ENCODE peak calls at places on chromosomes 4 and X, in ten cellular contexts. C, T, J, D, R, Y, W, H, E and K are unnamed samples.
A peak's percentile ranks its signal among the peaks of the same experiment; 100 is the strongest.

GRCh38 chrX:27555514-27555913 is 34.6 kb upstream of the DCAF8L2 start:
- DNase-seq in C (no peak), T (peak; percentile 9), J (no peak), D (peak; percentile 0), R (no peak), Y (peak; percentile 5), W (no peak), H (no peak), E (no peak), K (no peak)

GRCh38 chr4:79338148-79338547 is 12.3 kb upstream of the NAA11 start:
- DNase-seq in C (no peak), T (no peak), J (no peak), D (no peak), R (no peak), Y (no peak), W (no peak), H (no peak), E (no peak), K (no peak)

GRCh38 chr4:44544158-44544557 is 95.5 kb upstream of the KCTD8 start:
- DNase-seq in C (no peak), T (no peak), J (no peak), D (no peak), R (no peak), Y (no peak), W (no peak), H (no peak), E (no peak), K (no peak)

GRCh38 chr4:123415977-123416376 is 19.4 kb downstream of the SPRY1 start:
- DNase-seq in C (no peak), T (no peak), J (no peak), D (peak; percentile 76), R (peak; percentile 52), Y (no peak), W (no peak), H (peak; percentile 61), E (no peak), K (no peak)

GRCh38 chr4:154073107-154073817 is 284.4 kb upstream of the SFRP2 start:
- DNase-seq in C (no peak), T (no peak), J (no peak), D (peak; percentile 89), R (peak; percentile 76), Y (no peak), W (no peak), H (no peak), E (no peak), K (no peak)

GRCh38 chr4:137707626-137708025 is 175.3 kb upstream of the PCDH18 start:
- DNase-seq in C (no peak), T (no peak), J (no peak), D (peak; percentile 29), R (peak; percentile 30), Y (no peak), W (no peak), H (no peak), E (no peak), K (no peak)

GRCh38 chr4:5456296-5456845 is 252.0 kb downstream of the EVC2 start:
- DNase-seq in C (no peak), T (no peak), J (no peak), D (no peak), R (no peak), Y (no peak), W (no peak), H (no peak), E (no peak), K (peak; percentile 36)

GRCh38 chr4:141746026-141746425 is 109.6 kb downstream of the IL15 start:
- DNase-seq in C (no peak), T (no peak), J (no peak), D (no peak), R (no peak), Y (no peak), W (no peak), H (no peak), E (no peak), K (no peak)

GRCh38 chrX:140762061-140762460 is 52.5 kb downstream of the LINC00632 start:
- DNase-seq in C (no peak), T (peak; percentile 29), J (peak; percentile 49), D (peak; percentile 75), R (peak; percentile 65), Y (peak; percentile 66), W (no peak), H (no peak), E (peak; percentile 48), K (no peak)

GRCh38 chr4:151854731-151855130 is 93.9 kb upstream of the GATB start:
- DNase-seq in C (no peak), T (no peak), J (no peak), D (peak; percentile 79), R (peak; percentile 30), Y (no peak), W (no peak), H (no peak), E (no peak), K (no peak)

GRCh38 chr4:140633154-140633553 is 64.4 kb upstream of the UCP1 start:
- DNase-seq in C (no peak), T (no peak), J (no peak), D (no peak), R (no peak), Y (no peak), W (no peak), H (no peak), E (no peak), K (no peak)

GRCh38 chr4:65623509-65623908 is 46.8 kb downstream of the EPHA5 start:
- DNase-seq in C (no peak), T (no peak), J (no peak), D (peak; percentile 79), R (peak; percentile 28), Y (no peak), W (no peak), H (no peak), E (no peak), K (no peak)